ENCODE peak calls at places on chromosomes 4 and X, in ten cellular contexts. W, Y, U, J, T, C, L, K, S and P are unnamed samples.
A peak's percentile ranks its signal among the peaks of the same experiment; 100 is the strongest.

GRCh38 chr4:181858746-181859145 is 384.5 kb upstream of the TENM3 start:
- DNase-seq in T (no peak), S (no peak), W (no peak), J (no peak), L (no peak), C (no peak), Y (no peak), U (no peak), K (no peak), P (no peak)

GRCh38 chr4:83208776-83209365 is 75.7 kb downstream of the COQ2 start:
- DNase-seq in T (no peak), L (no peak), U (no peak), Y (no peak), C (no peak), W (no peak), K (no peak), J (no peak), S (no peak), P (no peak)

GRCh38 chr4:47577779-47578553 is 92.9 kb downstream of the ATP10D start:
- DNase-seq in U (no peak), L (no peak), C (no peak), S (no peak), J (no peak), T (no peak), W (peak; percentile 12), Y (no peak), K (no peak), P (no peak)

GRCh38 chr4:154254999-154255398 is 236.6 kb downstream of the DCHS2 start:
- DNase-seq in J (no peak), S (no peak), Y (no peak), U (no peak), L (peak; percentile 5), K (no peak), T (no peak), C (no peak), W (no peak), P (no peak)

GRCh38 chr4:54959656-54960055 is 165.7 kb downstream of the KDR start:
- DNase-seq in C (peak; percentile 85), J (no peak), U (no peak), Y (no peak), W (peak; percentile 9), S (no peak), K (no peak), T (no peak), L (no peak), P (no peak)

GRCh38 chrX:42748067-42748850 is 29.7 kb downstream of the PPP1R2C start:
- DNase-seq in Y (no peak), K (no peak), C (no peak), T (peak; percentile 2), J (no peak), U (no peak), L (no peak), W (no peak), S (no peak), P (no peak)

GRCh38 chr4:14743601-14744000 is 258.7 kb upstream of the CPEB2 start:
- DNase-seq in L (no peak), S (no peak), J (no peak), Y (no peak), K (no peak), C (no peak), U (no peak), W (no peak), T (no peak), P (no peak)

GRCh38 chrX:44735498-44735897 is 108.3 kb upstream of the DUSP21 start:
- DNase-seq in U (no peak), S (no peak), K (no peak), W (no peak), Y (no peak), L (no peak), T (peak; percentile 8), C (no peak), J (no peak), P (no peak)

GRCh38 chr4:25927361-25928040 is 13.5 kb downstream of the SMIM20 start:
- DNase-seq in L (no peak), T (no peak), K (no peak), W (no peak), C (no peak), Y (no peak), U (no peak), S (no peak), J (no peak), P (no peak)

GRCh38 chr4:175106301-175106700 is 188.1 kb downstream of the ADAM29 start:
- DNase-seq in Y (no peak), T (peak; percentile 9), J (no peak), S (no peak), U (no peak), L (no peak), C (no peak), K (no peak), W (no peak), P (no peak)

GRCh38 chr4:183443609-183444148 is 757 bp upstream of the CDKN2AIP start:
- DNase-seq in T (peak; percentile 39), K (peak; percentile 68), W (peak; percentile 20), J (no peak), S (peak; percentile 49), L (no peak), Y (no peak), C (no peak), U (no peak), P (no peak)

GRCh38 chr4:35063171-35063570 is 1181.1 kb downstream of the ARAP2 start:
- DNase-seq in L (no peak), T (no peak), S (no peak), C (no peak), W (no peak), Y (no peak), K (no peak), U (no peak), J (no peak), P (no peak)

GRCh38 chr4:3766791-3767561 is 791 bp downstream of the ADRA2C start:
- DNase-seq in C (no peak), L (no peak), U (peak; percentile 75), S (no peak), W (no peak), J (no peak), Y (peak; percentile 29), K (peak; percentile 81), T (no peak), P (no peak)

GRCh38 chr4:3769642-3770184 is 3.5 kb downstream of the ADRA2C start:
- DNase-seq in T (no peak), Y (no peak), U (no peak), L (no peak), S (no peak), W (no peak), K (no peak), C (no peak), J (no peak), P (no peak)

GRCh38 chr4:3770323-3771166 is 4.4 kb downstream of the ADRA2C start:
- DNase-seq in U (no peak), S (no peak), Y (no peak), T (no peak), C (no peak), L (no peak), W (no peak), J (no peak), K (no peak), P (no peak)

GRCh38 chr4:3767569-3768288 is 1.5 kb downstream of the ADRA2C start:
- DNase-seq in J (no peak), T (no peak), K (peak; percentile 71), U (peak; percentile 72), C (no peak), S (no peak), Y (peak; percentile 63), W (no peak), L (no peak), P (no peak)

GRCh38 chr4:3768842-3769641 is 2.9 kb downstream of the ADRA2C start:
- DNase-seq in Y (no peak), C (no peak), J (no peak), W (no peak), L (no peak), K (no peak), S (no peak), U (no peak), T (no peak), P (no peak)
- TF ChIP-seq CTCF in Y (no peak), C (no peak), J (no peak), W (no peak), L (no peak), K (no peak), S (no peak), U (no peak), T (no peak), P (no peak)

DNA sequence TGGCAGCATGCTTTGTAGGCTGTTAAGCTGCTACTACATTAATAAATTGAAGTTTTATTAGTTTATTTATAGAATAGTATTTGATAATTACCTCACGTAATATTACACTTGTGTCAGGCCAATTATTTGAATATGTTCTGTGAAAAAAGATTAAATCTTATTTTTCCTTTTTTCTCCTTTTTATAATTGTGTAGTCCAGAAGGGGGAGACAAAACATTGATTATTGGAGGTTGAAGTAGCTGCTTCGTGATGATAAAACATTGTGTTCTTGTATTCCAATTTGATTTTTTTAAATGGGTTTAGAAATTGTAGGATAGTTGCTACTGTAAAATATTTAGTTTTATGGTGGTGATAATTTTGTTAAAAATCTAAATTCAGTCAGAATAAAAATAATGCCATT is 85.7 kb downstream of the DIAPH2 start:
- DNase-seq in S (no peak), K (no peak), W (no peak), C (no peak), T (peak; percentile 52), U (peak; percentile 20), L (peak; percentile 11), J (no peak), Y (peak; percentile 24), P (no peak)
- TF ChIP-seq CTCF in S (peak; percentile 23), K (no peak), W (no peak), C (peak; percentile 44), T (peak; percentile 69), U (peak; percentile 72), L (peak; percentile 47), J (peak; percentile 51), Y (peak; percentile 31), P (peak; percentile 68)

GRCh38 chr4:147378780-147379179 is 102.1 kb upstream of the EDNRA start:
- DNase-seq in U (no peak), S (no peak), Y (no peak), K (no peak), J (no peak), T (peak; percentile 66), L (no peak), C (no peak), W (no peak), P (no peak)
- TF ChIP-seq CTCF in U (no peak), S (no peak), Y (no peak), K (no peak), J (no peak), T (peak; percentile 58), L (no peak), C (no peak), W (no peak), P (no peak)

GRCh38 chrX:130247996-130248395 is 20.7 kb downstream of the ZNF280C start:
- DNase-seq in Y (no peak), J (no peak), L (no peak), U (no peak), C (no peak), K (no peak), S (no peak), T (no peak), W (no peak), P (no peak)

GRCh38 chrX:130251671-130252070 is 17.0 kb downstream of the ZNF280C start:
- DNase-seq in S (no peak), L (no peak), J (no peak), W (no peak), K (no peak), U (no peak), Y (no peak), C (no peak), T (no peak), P (no peak)

DNA sequence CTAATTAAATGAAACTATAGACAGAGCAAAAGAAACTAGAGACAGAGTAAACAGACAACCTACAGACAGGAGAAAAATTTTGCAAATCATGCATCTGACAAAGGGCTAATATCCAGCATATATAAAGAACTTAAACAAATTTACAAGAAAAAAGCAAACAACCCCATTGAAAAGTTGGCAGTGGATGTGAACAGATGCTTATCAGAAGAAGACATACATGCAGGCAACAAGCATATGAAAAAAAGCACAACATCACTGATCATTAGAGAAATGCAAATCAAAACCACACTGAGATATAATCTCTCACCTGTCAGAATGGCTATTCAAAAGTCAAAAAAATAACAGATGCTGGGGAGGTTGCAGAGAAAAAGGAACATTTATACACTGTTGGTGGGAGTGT is 14.8 kb downstream of the ZNF280C start:
- DNase-seq in J (no peak), C (no peak), U (no peak), S (no peak), T (no peak), W (no peak), Y (no peak), L (no peak), K (no peak), P (no peak)
- TF ChIP-seq CTCF in J (no peak), C (no peak), U (no peak), S (no peak), T (no peak), W (no peak), Y (no peak), L (no peak), K (no peak), P (no peak)